ENCODE peak calls at places on chromosomes 13 and 19, in seven cellular contexts. One of them, this sample, is unnamed.

GRCh38 chr13:21147827-21148226 is 28.5 kb downstream of the SKA3 start:
- DNase-seq in HCT116: no peak
- DNase-seq in adrenal gland: no peak
- DNase-seq in tibial nerve: no peak
- DNase-seq in Peyer's patch: no peak
- DNase-seq in H1: no peak
- DNase-seq in suprapubic skin: no peak
- DNase-seq in this sample: no peak

GRCh38 chr13:43154083-43154739 is 130.8 kb downstream of the DNAJC15 start:
- DNase-seq in H1: no peak
- DNase-seq in Peyer's patch: no peak
- DNase-seq in adrenal gland: no peak
- DNase-seq in HCT116: no peak
- DNase-seq in suprapubic skin: no peak
- DNase-seq in tibial nerve: no peak
- DNase-seq in this sample: no peak

GRCh38 chr13:76329004-76329403 is 557.2 kb downstream of the KCTD12 start:
- DNase-seq in suprapubic skin: no peak
- DNase-seq in adrenal gland: no peak
- DNase-seq in tibial nerve: no peak
- DNase-seq in H1: no peak
- DNase-seq in HCT116: no peak
- DNase-seq in Peyer's patch: no peak
- DNase-seq in this sample: no peak

GRCh38 chr13:92719868-92720267 is 506.7 kb upstream of the GPC6 start:
- DNase-seq in Peyer's patch: no peak
- DNase-seq in suprapubic skin: no peak
- DNase-seq in H1: peak; percentile 2
- DNase-seq in HCT116: no peak
- DNase-seq in tibial nerve: no peak
- DNase-seq in adrenal gland: no peak
- DNase-seq in this sample: no peak

GRCh38 chr13:29893438-29893837 is 43.0 kb upstream of the UBL3 start:
- DNase-seq in adrenal gland: no peak
- DNase-seq in HCT116: no peak
- DNase-seq in tibial nerve: no peak
- DNase-seq in Peyer's patch: no peak
- DNase-seq in H1: no peak
- DNase-seq in suprapubic skin: no peak
- DNase-seq in this sample: no peak

GRCh38 chr19:30799854-30800755 is 427.9 kb downstream of the ZNF536 start:
- DNase-seq in tibial nerve: peak; percentile 47
- DNase-seq in Peyer's patch: no peak
- DNase-seq in H1: peak; percentile 27
- DNase-seq in suprapubic skin: no peak
- DNase-seq in HCT116: no peak
- DNase-seq in adrenal gland: peak; percentile 31
- DNase-seq in this sample: no peak

GRCh38 chr13:25762288-25762687 is 289.5 kb downstream of the SHISA2 start:
- DNase-seq in H1: no peak
- DNase-seq in Peyer's patch: no peak
- DNase-seq in adrenal gland: no peak
- DNase-seq in tibial nerve: no peak
- DNase-seq in suprapubic skin: no peak
- DNase-seq in HCT116: no peak
- DNase-seq in this sample: no peak

GRCh38 chr19:41226053-41226873 is 7.2 kb downstream of the AXL start:
- DNase-seq in HCT116: peak; percentile 72
- DNase-seq in tibial nerve: peak; percentile 47
- DNase-seq in Peyer's patch: peak; percentile 22
- DNase-seq in suprapubic skin: peak; percentile 85
- DNase-seq in adrenal gland: peak; percentile 79
- DNase-seq in H1: no peak
- DNase-seq in this sample: no peak

GRCh38 chr19:54164369-54165068 is 5.0 kb upstream of the LENG1 start:
- DNase-seq in H1: peak; percentile 76
- DNase-seq in HCT116: peak; percentile 39
- DNase-seq in adrenal gland: peak; percentile 81
- DNase-seq in suprapubic skin: no peak
- DNase-seq in Peyer's patch: peak; percentile 25
- DNase-seq in tibial nerve: peak; percentile 36
- DNase-seq in this sample: no peak

GRCh38 chr19:1468274-1469199 is 10.5 kb downstream of the C19orf25 start:
- DNase-seq in suprapubic skin: no peak
- DNase-seq in HCT116: no peak
- DNase-seq in H1: no peak
- DNase-seq in adrenal gland: no peak
- DNase-seq in tibial nerve: no peak
- DNase-seq in Peyer's patch: no peak
- DNase-seq in this sample: no peak

GRCh38 chr13:102141625-102142472 is 260.0 kb downstream of the FGF14 start:
- DNase-seq in H1: no peak
- DNase-seq in tibial nerve: no peak
- DNase-seq in HCT116: no peak
- DNase-seq in Peyer's patch: no peak
- DNase-seq in adrenal gland: no peak
- DNase-seq in suprapubic skin: no peak
- DNase-seq in this sample: no peak

GRCh38 chr13:47215741-47216140 is 318.9 kb upstream of the HTR2A start:
- DNase-seq in suprapubic skin: no peak
- DNase-seq in HCT116: no peak
- DNase-seq in adrenal gland: no peak
- DNase-seq in Peyer's patch: no peak
- DNase-seq in tibial nerve: no peak
- DNase-seq in H1: peak; percentile 19
- DNase-seq in this sample: no peak

GRCh38 chr13:30978981-30979956 is 46.8 kb downstream of the TEX26 start:
- DNase-seq in Peyer's patch: no peak
- DNase-seq in H1: peak; percentile 85
- DNase-seq in adrenal gland: peak; percentile 27
- DNase-seq in HCT116: peak; percentile 38
- DNase-seq in suprapubic skin: no peak
- DNase-seq in tibial nerve: no peak
- DNase-seq in this sample: no peak

GRCh38 chr19:54189020-54189667 is at the start of gene MBOAT7:
- DNase-seq in adrenal gland: no peak
- DNase-seq in tibial nerve: no peak
- DNase-seq in HCT116: no peak
- DNase-seq in H1: no peak
- DNase-seq in Peyer's patch: no peak
- DNase-seq in suprapubic skin: peak; percentile 83
- DNase-seq in this sample: no peak

GRCh38 chr19:7391218-7391670 is 42.5 kb downstream of the ARHGEF18 start:
- DNase-seq in HCT116: peak; percentile 96
- DNase-seq in Peyer's patch: no peak
- DNase-seq in adrenal gland: no peak
- DNase-seq in suprapubic skin: no peak
- DNase-seq in tibial nerve: no peak
- DNase-seq in H1: no peak
- DNase-seq in this sample: no peak

GRCh38 chr13:30895773-30896172 is 10.3 kb upstream of the MEDAG start:
- DNase-seq in HCT116: no peak
- DNase-seq in H1: no peak
- DNase-seq in tibial nerve: peak; percentile 74
- DNase-seq in adrenal gland: no peak
- DNase-seq in suprapubic skin: peak; percentile 89
- DNase-seq in Peyer's patch: no peak
- DNase-seq in this sample: no peak

GRCh38 chr19:28466107-28467045 is 746.6 kb downstream of the UQCRFS1 start:
- DNase-seq in tibial nerve: peak; percentile 82
- DNase-seq in Peyer's patch: peak; percentile 29
- DNase-seq in suprapubic skin: no peak
- DNase-seq in adrenal gland: peak; percentile 64
- DNase-seq in HCT116: no peak
- DNase-seq in H1: no peak
- DNase-seq in this sample: no peak

GRCh38 chr19:29887498-29887897 is 54.5 kb upstream of the URI1 start:
- DNase-seq in tibial nerve: no peak
- DNase-seq in Peyer's patch: no peak
- DNase-seq in adrenal gland: no peak
- DNase-seq in suprapubic skin: no peak
- DNase-seq in HCT116: no peak
- DNase-seq in H1: no peak
- DNase-seq in this sample: no peak

GRCh38 chr13:90171649-90172048 is 1175.8 kb upstream of the MIR17HG start:
- DNase-seq in HCT116: no peak
- DNase-seq in Peyer's patch: no peak
- DNase-seq in adrenal gland: no peak
- DNase-seq in suprapubic skin: no peak
- DNase-seq in H1: no peak
- DNase-seq in tibial nerve: no peak
- DNase-seq in this sample: no peak

GRCh38 chr19:29520390-29520789 is 5.4 kb upstream of the VSTM2B start:
- DNase-seq in HCT116: no peak
- DNase-seq in suprapubic skin: no peak
- DNase-seq in H1: no peak
- DNase-seq in Peyer's patch: no peak
- DNase-seq in tibial nerve: no peak
- DNase-seq in adrenal gland: no peak
- DNase-seq in this sample: no peak

GRCh38 chr13:93515267-93515666 is 288.7 kb downstream of the GPC6 start:
- DNase-seq in H1: no peak
- DNase-seq in tibial nerve: no peak
- DNase-seq in HCT116: no peak
- DNase-seq in Peyer's patch: no peak
- DNase-seq in adrenal gland: no peak
- DNase-seq in suprapubic skin: no peak
- DNase-seq in this sample: no peak

GRCh38 chr13:56659041-56659471 is 481.7 kb upstream of the PRR20A start:
- DNase-seq in adrenal gland: no peak
- DNase-seq in H1: no peak
- DNase-seq in Peyer's patch: no peak
- DNase-seq in tibial nerve: no peak
- DNase-seq in suprapubic skin: peak; percentile 52
- DNase-seq in HCT116: no peak
- DNase-seq in this sample: no peak

GRCh38 chr13:94209110-94209509 is 270.4 kb downstream of the DCT start:
- DNase-seq in Peyer's patch: no peak
- DNase-seq in adrenal gland: no peak
- DNase-seq in H1: no peak
- DNase-seq in HCT116: no peak
- DNase-seq in suprapubic skin: no peak
- DNase-seq in tibial nerve: no peak
- DNase-seq in this sample: no peak

DNA sequence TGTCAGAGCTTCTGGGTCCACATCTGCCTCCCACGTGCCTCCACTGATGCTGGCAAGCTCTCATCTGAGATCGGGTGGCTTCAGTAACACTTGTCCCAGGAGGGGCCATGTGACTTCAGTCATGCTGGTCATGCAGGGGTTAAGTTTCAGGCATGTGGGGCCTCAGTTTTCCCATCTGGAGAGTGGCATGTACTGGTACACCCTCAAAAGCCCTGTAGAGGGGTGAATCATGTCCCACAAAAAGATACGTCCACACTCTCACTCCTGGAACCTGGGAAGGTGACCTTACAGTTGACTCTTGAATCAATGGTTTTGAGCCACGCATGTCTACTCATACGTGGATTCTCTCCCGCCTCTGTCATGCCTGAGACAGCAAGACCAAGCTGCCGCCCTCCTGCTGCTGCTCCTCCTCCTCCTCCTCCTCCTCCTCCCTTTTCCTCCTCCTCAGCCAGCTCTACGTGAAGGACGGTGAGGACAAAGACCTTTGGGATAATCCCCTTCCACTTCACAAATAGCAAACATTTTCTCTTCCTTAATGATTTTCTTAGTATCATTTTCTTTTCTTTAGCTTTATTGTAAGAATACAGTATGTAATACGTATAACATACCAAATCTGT is 53.7 kb downstream of the COMP start:
- DNase-seq in H1: no peak
- DNase-seq in Peyer's patch: no peak
- DNase-seq in adrenal gland: no peak
- DNase-seq in HCT116: no peak
- DNase-seq in tibial nerve: no peak
- DNase-seq in suprapubic skin: no peak
- DNase-seq in this sample: no peak
- H3K9me3 ChIP-seq in H1: no peaks in the 10 kb centered on the region
- H3K9me3 ChIP-seq in Peyer's patch: no peaks in the 10 kb centered on the region
- H3K9me3 ChIP-seq in adrenal gland: no peaks in the 10 kb centered on the region
- H3K9me3 ChIP-seq in HCT116: no peaks in the 10 kb centered on the region
- H3K9me3 ChIP-seq in tibial nerve: no peaks in the 10 kb centered on the region
- H3K9me3 ChIP-seq in suprapubic skin: no peaks in the 10 kb centered on the region
- H3K9me3 ChIP-seq in this sample: no peaks in the 10 kb centered on the region

GRCh38 chr13:41019027-41019487 is at the start of gene ELF1:
- DNase-seq in HCT116: peak; percentile 85
- DNase-seq in adrenal gland: peak; percentile 39
- DNase-seq in H1: no peak
- DNase-seq in Peyer's patch: peak; percentile 78
- DNase-seq in tibial nerve: peak; percentile 40
- DNase-seq in suprapubic skin: no peak
- DNase-seq in this sample: no peak
- TF ChIP-seq POLR2A in HCT116: peak; percentile 54
- TF ChIP-seq POLR2A in adrenal gland: no peak
- TF ChIP-seq POLR2A in H1: no peak
- TF ChIP-seq POLR2A in Peyer's patch: peak; percentile 46
- TF ChIP-seq POLR2A in tibial nerve: no peak
- TF ChIP-seq POLR2A in suprapubic skin: no peak
- TF ChIP-seq POLR2A in this sample: no peak

GRCh38 chr13:110379905-110380341 is 72.8 kb downstream of the COL4A2 start:
- DNase-seq in Peyer's patch: no peak
- DNase-seq in HCT116: no peak
- DNase-seq in tibial nerve: no peak
- DNase-seq in H1: no peak
- DNase-seq in suprapubic skin: no peak
- DNase-seq in adrenal gland: no peak
- DNase-seq in this sample: no peak
- H3K4me1 ChIP-seq in Peyer's patch: peaks cover 5% of the 10 kb centered on the region
- H3K4me1 ChIP-seq in HCT116: peaks cover 4% of the 10 kb centered on the region
- H3K4me1 ChIP-seq in tibial nerve: no peaks in the 10 kb centered on the region
- H3K4me1 ChIP-seq in H1: peaks cover 15% of the 10 kb centered on the region
- H3K4me1 ChIP-seq in suprapubic skin: no peaks in the 10 kb centered on the region
- H3K4me1 ChIP-seq in adrenal gland: peaks cover 33% of the 10 kb centered on the region
- H3K4me1 ChIP-seq in this sample: peaks cover 12% of the 10 kb centered on the region

GRCh38 chr13:111602874-111603273 is 282.4 kb downstream of the TEX29 start:
- DNase-seq in HCT116: no peak
- DNase-seq in tibial nerve: no peak
- DNase-seq in Peyer's patch: no peak
- DNase-seq in suprapubic skin: no peak
- DNase-seq in H1: no peak
- DNase-seq in adrenal gland: no peak
- DNase-seq in this sample: no peak

GRCh38 chr13:111597041-111598017 is 276.9 kb downstream of the TEX29 start:
- DNase-seq in adrenal gland: no peak
- DNase-seq in suprapubic skin: peak; percentile 22
- DNase-seq in Peyer's patch: no peak
- DNase-seq in H1: no peak
- DNase-seq in tibial nerve: no peak
- DNase-seq in HCT116: no peak
- DNase-seq in this sample: no peak

GRCh38 chr13:111598751-111599150 is 278.3 kb downstream of the TEX29 start:
- DNase-seq in tibial nerve: no peak
- DNase-seq in adrenal gland: no peak
- DNase-seq in suprapubic skin: no peak
- DNase-seq in H1: no peak
- DNase-seq in HCT116: no peak
- DNase-seq in Peyer's patch: no peak
- DNase-seq in this sample: no peak

GRCh38 chr13:111595791-111596190 is 275.3 kb downstream of the TEX29 start:
- DNase-seq in Peyer's patch: no peak
- DNase-seq in tibial nerve: no peak
- DNase-seq in suprapubic skin: no peak
- DNase-seq in HCT116: no peak
- DNase-seq in H1: no peak
- DNase-seq in adrenal gland: no peak
- DNase-seq in this sample: no peak

GRCh38 chr13:111599791-111600190 is 279.3 kb downstream of the TEX29 start:
- DNase-seq in Peyer's patch: no peak
- DNase-seq in HCT116: no peak
- DNase-seq in adrenal gland: no peak
- DNase-seq in H1: no peak
- DNase-seq in tibial nerve: no peak
- DNase-seq in suprapubic skin: no peak
- DNase-seq in this sample: no peak
- H3K9me3 ChIP-seq in Peyer's patch: no peaks in the 10 kb centered on the region
- H3K9me3 ChIP-seq in HCT116: no peaks in the 10 kb centered on the region
- H3K9me3 ChIP-seq in adrenal gland: no peaks in the 10 kb centered on the region
- H3K9me3 ChIP-seq in H1: no peaks in the 10 kb centered on the region
- H3K9me3 ChIP-seq in tibial nerve: no peaks in the 10 kb centered on the region
- H3K9me3 ChIP-seq in suprapubic skin: no peaks in the 10 kb centered on the region
- H3K9me3 ChIP-seq in this sample: no peaks in the 10 kb centered on the region